ENCODE peak calls at places on chromosome 16, in four cellular contexts. One of them, this sample, is unnamed.

GRCh38 chr16:72066747-72067146 is 3.7 kb downstream of the HPR start:
- DNase-seq in activated CD4-positive, CD25-positive, alpha-beta regulatory T cell treated with anti-CD3 and anti-CD28 coated beads, Interleukin-2, amount 50 U/mL, for 16 hours: no peak
- DNase-seq in iPS-NIHi11: peak
- DNase-seq in Right ventricle myocardium inferior: no peak
- DNase-seq in this sample: no peak

GRCh38 chr16:10205688-10206087 is 23.5 kb upstream of the GRIN2A start:
- DNase-seq in activated CD4-positive, CD25-positive, alpha-beta regulatory T cell treated with anti-CD3 and anti-CD28 coated beads, Interleukin-2, amount 50 U/mL, for 16 hours: no peak
- DNase-seq in iPS-NIHi11: no peak
- DNase-seq in Right ventricle myocardium inferior: no peak
- DNase-seq in this sample: no peak

GRCh38 chr16:4515611-4516233 is 22.9 kb downstream of the CDIP1 start:
- DNase-seq in activated CD4-positive, CD25-positive, alpha-beta regulatory T cell treated with anti-CD3 and anti-CD28 coated beads, Interleukin-2, amount 50 U/mL, for 16 hours: no peak
- DNase-seq in iPS-NIHi11: no peak
- DNase-seq in Right ventricle myocardium inferior: no peak
- DNase-seq in this sample: no peak

GRCh38 chr16:81564368-81565060 is 119.9 kb downstream of the CMIP start:
- DNase-seq in activated CD4-positive, CD25-positive, alpha-beta regulatory T cell treated with anti-CD3 and anti-CD28 coated beads, Interleukin-2, amount 50 U/mL, for 16 hours: no peak
- DNase-seq in iPS-NIHi11: no peak
- DNase-seq in Right ventricle myocardium inferior: no peak
- DNase-seq in this sample: no peak

GRCh38 chr16:84461029-84461415 is 43.4 kb downstream of the MEAK7 start:
- DNase-seq in activated CD4-positive, CD25-positive, alpha-beta regulatory T cell treated with anti-CD3 and anti-CD28 coated beads, Interleukin-2, amount 50 U/mL, for 16 hours: no peak
- DNase-seq in iPS-NIHi11: no peak
- DNase-seq in Right ventricle myocardium inferior: no peak
- DNase-seq in this sample: no peak

GRCh38 chr16:56789360-56789759 is 59.4 kb downstream of the NUP93 start:
- DNase-seq in activated CD4-positive, CD25-positive, alpha-beta regulatory T cell treated with anti-CD3 and anti-CD28 coated beads, Interleukin-2, amount 50 U/mL, for 16 hours: no peak
- DNase-seq in iPS-NIHi11: no peak
- DNase-seq in Right ventricle myocardium inferior: no peak
- DNase-seq in this sample: no peak

GRCh38 chr16:3143598-3144330 is 8.9 kb downstream of the ZNF213 start:
- DNase-seq in activated CD4-positive, CD25-positive, alpha-beta regulatory T cell treated with anti-CD3 and anti-CD28 coated beads, Interleukin-2, amount 50 U/mL, for 16 hours: no peak
- DNase-seq in iPS-NIHi11: no peak
- DNase-seq in Right ventricle myocardium inferior: no peak
- DNase-seq in this sample: no peak

GRCh38 chr16:81431554-81432353 is 12.9 kb upstream of the CMIP start:
- DNase-seq in activated CD4-positive, CD25-positive, alpha-beta regulatory T cell treated with anti-CD3 and anti-CD28 coated beads, Interleukin-2, amount 50 U/mL, for 16 hours: no peak
- DNase-seq in iPS-NIHi11: no peak
- DNase-seq in Right ventricle myocardium inferior: no peak
- DNase-seq in this sample: no peak

GRCh38 chr16:89011909-89012621 is 35.1 kb upstream of the CBFA2T3 start:
- DNase-seq in activated CD4-positive, CD25-positive, alpha-beta regulatory T cell treated with anti-CD3 and anti-CD28 coated beads, Interleukin-2, amount 50 U/mL, for 16 hours: no peak
- DNase-seq in iPS-NIHi11: no peak
- DNase-seq in Right ventricle myocardium inferior: no peak
- DNase-seq in this sample: no peak

GRCh38 chr16:87794485-87795078 is 28.8 kb upstream of the KLHDC4 start:
- DNase-seq in activated CD4-positive, CD25-positive, alpha-beta regulatory T cell treated with anti-CD3 and anti-CD28 coated beads, Interleukin-2, amount 50 U/mL, for 16 hours: no peak
- DNase-seq in iPS-NIHi11: no peak
- DNase-seq in Right ventricle myocardium inferior: no peak
- DNase-seq in this sample: no peak

GRCh38 chr16:89574681-89575246 is 794 bp upstream of the CPNE7 start:
- DNase-seq in activated CD4-positive, CD25-positive, alpha-beta regulatory T cell treated with anti-CD3 and anti-CD28 coated beads, Interleukin-2, amount 50 U/mL, for 16 hours: no peak
- DNase-seq in iPS-NIHi11: peak
- DNase-seq in Right ventricle myocardium inferior: no peak
- DNase-seq in this sample: no peak

GRCh38 chr16:89564476-89565255 is 4.2 kb downstream of the RPL13 start:
- DNase-seq in activated CD4-positive, CD25-positive, alpha-beta regulatory T cell treated with anti-CD3 and anti-CD28 coated beads, Interleukin-2, amount 50 U/mL, for 16 hours: no peak
- DNase-seq in iPS-NIHi11: peak
- DNase-seq in Right ventricle myocardium inferior: no peak
- DNase-seq in this sample: no peak

GRCh38 chr16:88069397-88070168 is 118.3 kb downstream of the BANP start:
- DNase-seq in activated CD4-positive, CD25-positive, alpha-beta regulatory T cell treated with anti-CD3 and anti-CD28 coated beads, Interleukin-2, amount 50 U/mL, for 16 hours: no peak
- DNase-seq in iPS-NIHi11: no peak
- DNase-seq in Right ventricle myocardium inferior: no peak
- DNase-seq in this sample: no peak

GRCh38 chr16:57781741-57782606 is 20.3 kb downstream of the KIFC3 start:
- DNase-seq in activated CD4-positive, CD25-positive, alpha-beta regulatory T cell treated with anti-CD3 and anti-CD28 coated beads, Interleukin-2, amount 50 U/mL, for 16 hours: no peak
- DNase-seq in iPS-NIHi11: no peak
- DNase-seq in Right ventricle myocardium inferior: no peak
- DNase-seq in this sample: no peak

GRCh38 chr16:1290860-1291575 is 18.4 kb upstream of the UBE2I start:
- DNase-seq in activated CD4-positive, CD25-positive, alpha-beta regulatory T cell treated with anti-CD3 and anti-CD28 coated beads, Interleukin-2, amount 50 U/mL, for 16 hours: no peak
- DNase-seq in iPS-NIHi11: no peak
- DNase-seq in Right ventricle myocardium inferior: peak
- DNase-seq in this sample: no peak

GRCh38 chr16:26827386-26827785 is 239.3 kb upstream of the C16orf82 start:
- DNase-seq in activated CD4-positive, CD25-positive, alpha-beta regulatory T cell treated with anti-CD3 and anti-CD28 coated beads, Interleukin-2, amount 50 U/mL, for 16 hours: no peak
- DNase-seq in iPS-NIHi11: no peak
- DNase-seq in Right ventricle myocardium inferior: no peak
- DNase-seq in this sample: no peak

GRCh38 chr16:11601911-11602310 is 15.2 kb upstream of the LITAF start:
- DNase-seq in activated CD4-positive, CD25-positive, alpha-beta regulatory T cell treated with anti-CD3 and anti-CD28 coated beads, Interleukin-2, amount 50 U/mL, for 16 hours: no peak
- DNase-seq in iPS-NIHi11: no peak
- DNase-seq in Right ventricle myocardium inferior: no peak
- DNase-seq in this sample: no peak

GRCh38 chr16:797120-797420 is 3.5 kb downstream of the GNG13 start:
- DNase-seq in activated CD4-positive, CD25-positive, alpha-beta regulatory T cell treated with anti-CD3 and anti-CD28 coated beads, Interleukin-2, amount 50 U/mL, for 16 hours: no peak
- DNase-seq in iPS-NIHi11: peak
- DNase-seq in Right ventricle myocardium inferior: no peak
- DNase-seq in this sample: no peak

GRCh38 chr16:67663151-67663876 is 2.6 kb downstream of the PARD6A start:
- DNase-seq in activated CD4-positive, CD25-positive, alpha-beta regulatory T cell treated with anti-CD3 and anti-CD28 coated beads, Interleukin-2, amount 50 U/mL, for 16 hours: no peak
- DNase-seq in iPS-NIHi11: no peak
- DNase-seq in Right ventricle myocardium inferior: no peak
- DNase-seq in this sample: no peak